ENCODE peak calls at places on chromosome 17, in nine cellular contexts. M is AG04450, W is mucosa of descending colon, J is spleen, U is endothelial cell, S is AG04449, O is stomach, Q is GM10248, D is HCT116. K is an unnamed sample.

GRCh38 chr17:72804949-72805348 is 287.5 kb downstream of the SLC39A11 start:
- DNase-seq in O (no peak), W (no peak), Q (no peak), D (no peak), S (no peak), U (no peak), J (no peak), M (no peak), K (no peak)

GRCh38 chr17:58491510-58492045 is 3.4 kb upstream of the HSF5 start:
- DNase-seq in S (no peak), W (no peak), J (no peak), D (no peak), M (no peak), O (no peak), Q (no peak), U (no peak), K (no peak)

GRCh38 chr17:42097691-42098661 is at the start of gene ZNF385C:
- DNase-seq in D (no peak), W (no peak), M (no peak), U (peak; percentile 27), O (peak; percentile 41), Q (peak; percentile 71), J (peak; percentile 78), S (no peak), K (peak; percentile 66)

GRCh38 chr17:56297142-56297541 is 143.9 kb downstream of the ANKFN1 start:
- DNase-seq in D (no peak), W (no peak), J (no peak), S (no peak), M (peak; percentile 15), U (no peak), O (no peak), Q (no peak), K (peak; percentile 6)

GRCh38 chr17:50642722-50643656 is 8.3 kb downstream of the ABCC3 start:
- DNase-seq in M (no peak), O (no peak), S (no peak), D (no peak), J (no peak), U (no peak), W (peak; percentile 22), Q (no peak), K (no peak)

GRCh38 chr17:2734939-2735338 is 14.5 kb downstream of the CCDC92B start:
- DNase-seq in S (no peak), U (no peak), M (no peak), Q (no peak), J (no peak), O (no peak), D (no peak), W (no peak), K (no peak)

GRCh38 chr17:48102700-48103378 is 1.6 kb upstream of the CBX1 start:
- DNase-seq in W (no peak), O (no peak), D (no peak), U (no peak), M (no peak), J (peak; percentile 27), Q (no peak), S (no peak), K (no peak)

GRCh38 chr17:40552806-40553693 is 12.2 kb downstream of the CCR7 start:
- DNase-seq in Q (no peak), O (peak; percentile 20), W (no peak), D (no peak), M (no peak), U (no peak), J (peak; percentile 71), S (no peak), K (no peak)

GRCh38 chr17:57554826-57555635 is 190.1 kb downstream of the CCDC182 start:
- DNase-seq in S (no peak), U (no peak), D (no peak), W (no peak), Q (no peak), M (no peak), O (no peak), J (no peak), K (no peak)

GRCh38 chr17:40437095-40437732 is 6.0 kb upstream of the IGFBP4 start:
- DNase-seq in U (no peak), J (peak; percentile 2), O (no peak), Q (no peak), D (no peak), M (no peak), W (peak; percentile 23), S (no peak), K (no peak)

GRCh38 chr17:73292031-73292531 is 19.7 kb downstream of the CDC42EP4 start:
- DNase-seq in M (no peak), J (no peak), Q (no peak), U (no peak), S (no peak), W (no peak), D (peak; percentile 89), O (peak; percentile 68), K (no peak)

GRCh38 chr17:47239663-47240374 is 13.8 kb upstream of the ITGB3 start:
- DNase-seq in O (peak; percentile 50), D (peak; percentile 69), S (peak; percentile 96), Q (no peak), M (peak; percentile 83), J (no peak), W (peak; percentile 41), U (no peak), K (no peak)

GRCh38 chr17:19330271-19330670 is 32.3 kb downstream of the B9D1 start:
- DNase-seq in Q (no peak), S (no peak), D (no peak), W (no peak), M (no peak), U (no peak), O (no peak), J (no peak), K (peak; percentile 54)

GRCh38 chr17:65698381-65699061 is 137.1 kb upstream of the AXIN2 start:
- DNase-seq in O (no peak), M (peak; percentile 34), D (no peak), J (no peak), S (no peak), Q (no peak), W (no peak), U (peak; percentile 7), K (no peak)

GRCh38 chr17:31497994-31498826 is 106.7 kb downstream of the RAB11FIP4 start:
- DNase-seq in O (peak; percentile 58), M (no peak), J (peak; percentile 67), U (no peak), D (no peak), W (peak; percentile 51), Q (no peak), S (no peak), K (no peak)

GRCh38 chr17:73639322-73639721 is 4.9 kb downstream of the SDK2 start:
- DNase-seq in W (no peak), O (peak; percentile 14), J (no peak), Q (peak; percentile 13), S (no peak), M (no peak), D (no peak), U (no peak), K (no peak)

DNA sequence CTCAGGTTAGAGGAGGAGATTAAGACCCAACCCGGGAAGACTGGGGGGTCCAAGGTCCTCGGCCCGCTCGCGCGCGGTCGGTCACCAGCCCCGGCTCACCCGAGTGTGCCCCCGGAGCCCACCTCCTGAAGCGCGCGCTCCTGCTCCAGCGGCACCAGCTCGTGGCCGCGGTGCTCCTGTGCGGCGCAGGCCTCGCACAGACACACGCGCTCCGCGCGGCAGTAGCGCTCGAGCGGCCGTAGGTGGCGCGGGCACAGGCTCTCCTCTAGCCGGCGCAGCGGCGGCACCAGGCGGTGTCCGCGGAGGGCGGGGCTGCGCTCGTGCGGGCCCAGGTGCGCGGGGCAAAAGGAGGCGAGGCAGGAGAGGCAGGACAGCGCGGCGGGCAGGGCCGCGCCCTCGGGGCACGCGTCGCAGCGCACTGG is 618 bp downstream of the TRIM47 start:
- DNase-seq in J (peak; percentile 95), D (no peak), M (no peak), S (no peak), W (peak; percentile 92), U (peak; percentile 68), Q (peak; percentile 73), O (peak; percentile 86), K (peak; percentile 79)
- TF ChIP-seq CTCF in J (peak; percentile 65), D (peak; percentile 37), M (peak; percentile 49), S (peak; percentile 77), W (peak; percentile 54), U (peak; percentile 55), Q (peak; percentile 56), O (peak; percentile 54), K (peak; percentile 40)

GRCh38 chr17:66942453-66943264 is 21.8 kb upstream of the CACNG4 start:
- DNase-seq in W (no peak), O (no peak), J (peak; percentile 42), D (no peak), M (no peak), Q (no peak), U (no peak), S (no peak), K (no peak)
- TF ChIP-seq CTCF in W (no peak), O (no peak), J (no peak), D (no peak), M (no peak), Q (no peak), U (no peak), S (no peak), K (no peak)

GRCh38 chr17:76363107-76363801 is 9.5 kb upstream of the PRPSAP1 start:
- DNase-seq in W (no peak), U (no peak), O (no peak), J (no peak), D (no peak), M (no peak), Q (no peak), S (no peak), K (no peak)

GRCh38 chr17:76366247-76366646 is 12.5 kb upstream of the PRPSAP1 start:
- DNase-seq in J (no peak), Q (no peak), U (no peak), O (no peak), M (no peak), W (no peak), S (no peak), D (no peak), K (no peak)

GRCh38 chr17:76368545-76368944 is 14.8 kb upstream of the PRPSAP1 start:
- DNase-seq in W (no peak), Q (peak; percentile 51), U (no peak), M (no peak), S (no peak), D (no peak), O (no peak), J (no peak), K (no peak)

GRCh38 chr17:76367647-76368046 is 13.9 kb upstream of the PRPSAP1 start:
- DNase-seq in U (no peak), S (no peak), D (no peak), W (no peak), M (no peak), Q (no peak), J (no peak), O (no peak), K (no peak)

GRCh38 chr17:76365256-76365903 is 11.7 kb upstream of the PRPSAP1 start:
- DNase-seq in M (no peak), O (no peak), W (no peak), S (no peak), Q (no peak), U (no peak), D (peak; percentile 57), J (no peak), K (no peak)
- TF ChIP-seq CTCF in M (no peak), O (no peak), W (no peak), S (peak; percentile 6), Q (peak; percentile 53), U (no peak), D (peak; percentile 80), J (peak; percentile 32), K (no peak)

DNA sequence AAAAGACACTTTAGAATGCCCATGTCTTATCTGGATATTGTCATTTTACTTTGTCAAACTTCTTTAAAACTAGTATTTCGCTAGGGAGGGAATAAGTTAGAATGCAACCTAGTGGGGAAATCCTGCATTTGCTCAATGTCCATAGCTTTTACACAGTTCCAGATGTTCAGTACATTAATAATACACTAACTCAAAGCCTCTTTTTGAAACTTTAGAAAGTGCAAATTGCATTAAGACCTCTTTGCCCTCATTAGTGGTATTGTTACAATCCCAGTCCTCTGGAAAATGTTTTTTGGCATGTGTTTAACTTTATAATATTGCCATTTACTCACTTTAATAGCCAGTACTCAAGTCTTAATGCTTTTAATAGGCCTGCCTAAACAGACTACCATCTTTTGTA is 106.8 kb downstream of the BRIP1 start:
- DNase-seq in O (no peak), D (no peak), S (no peak), J (no peak), U (no peak), Q (no peak), M (no peak), W (no peak), K (no peak)
- TF ChIP-seq CTCF in O (no peak), D (no peak), S (no peak), J (no peak), U (no peak), Q (no peak), M (peak; percentile 3), W (no peak), K (no peak)

K was measured in nephron progenitor cell.